ENCODE peak calls at places on chromosome 19, in seven cellular contexts. N is CD8-positive, alpha-beta T cell; V is AG04450; J is thoracic aorta; H is fibroblast of lung; F is ovary; Y is transverse colon. K is an unnamed sample.

GRCh38 chr19:4606921-4607678 is 32.2 kb upstream of the TNFAIP8L1 start:
- DNase-seq in F (peak; percentile 39), N (no peak), V (no peak), Y (no peak), H (peak; percentile 28), J (no peak), K (no peak)

GRCh38 chr19:50175924-50176323 is 12.8 kb upstream of the IZUMO2 start:
- DNase-seq in Y (no peak), F (no peak), V (no peak), J (no peak), H (no peak), N (no peak), K (no peak)

GRCh38 chr19:6033744-6034264 is 55.9 kb upstream of the RANBP3 start:
- DNase-seq in Y (no peak), J (no peak), H (no peak), N (no peak), V (no peak), F (no peak), K (no peak)

GRCh38 chr19:46631481-46631880 is 4.5 kb downstream of the GNG8 start:
- DNase-seq in J (no peak), V (no peak), F (no peak), N (no peak), Y (no peak), H (no peak), K (no peak)

GRCh38 chr19:42246143-42246868 is 3.9 kb upstream of the GSK3A start:
- DNase-seq in F (peak; percentile 81), V (peak; percentile 59), J (peak; percentile 55), H (peak; percentile 81), Y (peak; percentile 74), N (no peak), K (no peak)

GRCh38 chr19:56309511-56310185 is 5.0 kb downstream of the ZSCAN5A start:
- DNase-seq in N (peak; percentile 7), H (peak; percentile 23), V (no peak), Y (peak; percentile 51), J (no peak), F (no peak), K (peak; percentile 30)

GRCh38 chr19:2240881-2241760 is 4.5 kb downstream of the SF3A2 start:
- DNase-seq in Y (no peak), N (no peak), H (no peak), J (no peak), V (no peak), F (no peak), K (no peak)

GRCh38 chr19:47227347-47228167 is 3.4 kb downstream of the BBC3 start:
- DNase-seq in F (peak; percentile 82), H (peak; percentile 97), Y (peak; percentile 89), V (peak; percentile 84), N (no peak), J (peak; percentile 74), K (peak; percentile 38)

GRCh38 chr19:772730-773436 is 22.0 kb downstream of the MISP start:
- DNase-seq in N (no peak), J (no peak), F (no peak), V (no peak), Y (no peak), H (no peak), K (no peak)

GRCh38 chr19:16330368-16330801 is 5.8 kb downstream of the KLF2 start:
- DNase-seq in J (peak; percentile 77), F (peak; percentile 65), H (peak; percentile 73), V (no peak), Y (peak; percentile 83), N (peak; percentile 89), K (peak; percentile 92)

GRCh38 chr19:11361037-11361770 is 6.0 kb downstream of the PLPPR2 start:
- DNase-seq in V (no peak), N (no peak), Y (peak; percentile 92), J (no peak), H (no peak), F (no peak), K (no peak)

GRCh38 chr19:850221-850978 is 1.7 kb upstream of the ELANE start:
- DNase-seq in F (peak; percentile 92), H (peak; percentile 99), J (peak; percentile 61), N (no peak), V (peak; percentile 56), Y (peak; percentile 82), K (no peak)

GRCh38 chr19:17735410-17735809 is 15.9 kb upstream of the FCHO1 start:
- DNase-seq in J (no peak), H (no peak), F (no peak), Y (no peak), V (no peak), N (no peak), K (no peak)

GRCh38 chr19:2550431-2551171 is 74.7 kb downstream of the GADD45B start:
- DNase-seq in J (no peak), F (no peak), H (no peak), Y (no peak), V (no peak), N (no peak), K (no peak)

GRCh38 chr19:17526922-17527321 is 15.5 kb downstream of the PGLS start:
- DNase-seq in H (no peak), F (no peak), J (no peak), Y (peak; percentile 24), V (no peak), N (no peak), K (no peak)

GRCh38 chr19:45571457-45572220 is 13.0 kb downstream of the OPA3 start:
- DNase-seq in V (no peak), H (no peak), F (no peak), Y (no peak), N (no peak), J (no peak), K (no peak)

DNA sequence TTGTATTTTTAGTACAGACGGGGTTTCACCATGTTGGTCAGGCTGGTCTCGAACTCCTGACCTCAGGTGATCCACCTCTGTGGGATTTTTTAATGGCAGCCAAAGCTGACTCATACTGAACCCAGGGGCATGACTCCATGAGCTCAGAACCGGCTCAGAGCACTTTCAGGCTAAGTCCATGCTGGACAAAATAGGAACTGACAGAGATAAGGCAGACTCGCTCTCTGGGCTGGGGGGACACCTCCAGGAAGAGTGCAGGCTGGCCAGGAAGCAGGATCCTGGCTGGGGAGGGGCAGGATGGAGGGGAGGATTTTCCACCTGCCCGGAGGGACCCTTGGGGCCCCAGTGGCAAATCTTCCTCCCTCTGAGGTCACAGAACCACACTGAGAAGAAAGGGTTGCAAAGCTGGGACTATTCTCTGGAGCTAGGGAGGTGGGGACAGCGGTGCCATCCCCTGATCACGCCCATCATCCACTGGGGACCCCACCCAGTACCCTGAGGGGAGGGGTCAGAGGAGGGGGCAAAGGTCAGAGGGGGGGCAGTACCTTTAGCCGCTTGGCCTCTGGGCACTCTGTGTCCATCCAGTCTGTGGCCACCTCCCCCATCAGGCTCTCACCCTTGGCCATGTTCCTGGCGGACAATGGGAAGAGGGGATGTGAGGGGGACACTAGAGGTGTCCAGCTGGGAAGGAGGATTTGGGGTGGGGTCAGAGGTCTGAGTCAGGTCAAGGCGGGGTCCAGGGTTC is 31.1 kb downstream of the NOTCH3 start:
- DNase-seq in Y (no peak), N (no peak), J (no peak), H (no peak), F (no peak), V (no peak), K (no peak)
- H3K4me3 ChIP-seq in Y (no peak overlapping the region), N (no peak overlapping the region), J (no peak overlapping the region), H (no peak overlapping the region), F (no peak overlapping the region), V (no peak overlapping the region), K (no peak overlapping the region)

GRCh38 chr19:38231918-38232317 is 7.9 kb upstream of the DPF1 start:
- DNase-seq in F (no peak), Y (no peak), N (no peak), V (no peak), J (no peak), H (no peak), K (no peak)

GRCh38 chr19:38228005-38228377 is 4.0 kb upstream of the DPF1 start:
- DNase-seq in F (no peak), N (no peak), Y (no peak), J (no peak), V (no peak), H (no peak), K (no peak)

GRCh38 chr19:38227272-38228004 is 3.4 kb upstream of the DPF1 start:
- DNase-seq in Y (no peak), N (no peak), F (no peak), V (no peak), J (no peak), H (no peak), K (no peak)

GRCh38 chr19:38229585-38230073 is 5.6 kb upstream of the DPF1 start:
- DNase-seq in J (no peak), V (peak; percentile 59), F (peak; percentile 63), N (peak; percentile 18), Y (peak; percentile 35), H (peak; percentile 89), K (peak; percentile 61)

DNA sequence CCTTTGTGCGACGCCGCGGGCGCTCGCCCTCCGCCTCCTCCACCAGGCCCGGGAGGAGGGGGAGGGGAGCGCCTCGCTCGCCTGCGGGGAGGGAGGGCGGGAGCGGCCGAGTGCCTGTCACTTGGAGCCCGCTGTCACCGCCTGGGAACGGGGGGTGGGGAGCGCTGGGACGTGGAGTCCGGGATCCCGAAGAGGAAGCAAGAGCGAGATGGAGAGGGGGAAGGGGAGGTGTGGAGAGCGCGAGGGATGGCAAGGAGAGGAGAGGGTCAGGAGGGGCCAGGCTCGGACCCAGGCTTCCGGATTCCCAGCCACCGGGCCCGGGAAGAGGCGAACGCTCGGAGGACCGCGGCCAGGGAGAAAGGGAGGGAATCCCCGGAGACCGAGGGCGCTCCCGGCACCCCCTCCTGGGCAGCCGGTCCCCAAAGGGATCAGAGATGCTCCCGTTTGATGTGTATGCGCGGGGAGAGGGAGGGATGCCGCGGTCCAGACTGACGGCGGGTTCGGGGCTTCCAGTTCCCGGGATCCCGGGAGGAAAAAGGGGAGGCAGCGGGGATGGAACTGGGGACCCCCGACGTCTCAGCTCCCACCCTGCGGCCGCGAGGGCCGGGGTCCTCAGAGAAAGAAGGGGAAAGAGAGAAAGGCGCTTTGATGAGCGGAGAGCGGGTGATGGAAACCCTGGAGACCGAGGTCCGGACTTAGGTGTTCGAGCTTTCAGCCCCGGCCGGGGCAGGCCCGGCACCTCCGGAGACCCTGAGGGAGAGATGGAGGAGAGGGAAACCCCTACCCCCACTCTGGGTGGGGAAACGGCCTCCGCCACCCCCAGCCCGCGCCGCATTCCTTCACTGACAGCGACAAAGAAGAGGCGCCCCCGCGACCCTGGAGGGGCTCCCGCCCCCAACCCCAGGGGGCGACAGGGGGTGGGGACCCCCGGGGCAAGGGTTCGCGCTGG is 4.7 kb upstream of the DPF1 start:
- DNase-seq in V (no peak), N (no peak), J (no peak), Y (no peak), H (no peak), F (no peak), K (no peak)
- H3K9me3 ChIP-seq in V (no peaks in the 10 kb centered on the region), N (no peaks in the 10 kb centered on the region), J (no peaks in the 10 kb centered on the region), Y (no peaks in the 10 kb centered on the region), H (no peaks in the 10 kb centered on the region), F (no peaks in the 10 kb centered on the region), K (no peaks in the 10 kb centered on the region)

GRCh38 chr19:57803265-57803593 is 11.5 kb downstream of the ZNF552 start:
- DNase-seq in H (no peak), F (no peak), V (no peak), Y (no peak), J (no peak), N (no peak), K (no peak)
- H3K4me3 ChIP-seq in H (peak overlapping the region; percentile 81), F (peak overlapping the region; percentile 53), V (peak overlapping the region; percentile 80), Y (peak overlapping the region; percentile 48), J (peak overlapping the region; percentile 77), N (peak overlapping the region; percentile 57), K (no peak overlapping the region)

DNA sequence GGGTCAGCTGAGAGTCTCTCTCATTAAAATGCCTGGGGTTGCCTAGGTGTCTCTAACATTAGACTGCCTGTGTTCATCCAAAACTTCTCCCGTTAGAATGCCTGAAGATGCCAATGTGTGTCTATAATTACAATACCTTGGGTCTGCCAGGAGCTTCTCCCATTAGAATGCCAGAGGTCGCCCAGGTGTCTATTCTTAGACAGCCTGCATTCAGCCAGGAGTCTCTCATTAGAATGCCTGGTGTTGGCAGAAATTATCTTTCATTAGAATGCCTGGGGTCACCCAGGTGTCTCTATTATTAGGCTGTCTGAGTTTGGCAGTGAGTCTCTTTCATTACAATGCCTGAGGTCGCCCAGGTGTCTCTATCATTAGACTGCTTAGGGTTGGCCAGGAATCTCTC is 1560.2 kb downstream of the UQCRFS1 start:
- DNase-seq in F (no peak), N (no peak), H (no peak), V (no peak), J (no peak), Y (no peak), K (no peak)
- H3K9me3 ChIP-seq in F (no peaks in the 10 kb centered on the region), N (no peaks in the 10 kb centered on the region), H (no peaks in the 10 kb centered on the region), V (peaks cover 42% of the 10 kb centered on the region), J (peaks cover 18% of the 10 kb centered on the region), Y (peaks cover 19% of the 10 kb centered on the region), K (peaks cover 5% of the 10 kb centered on the region)

K was measured in CD8-positive, alpha-beta memory T cell.